ENCODE peak calls at places on chromosomes 12 and 14, in six cellular contexts. One of them, this sample, is unnamed.

GRCh38 chr12:92244036-92244435 is 98.4 kb upstream of the BTG1 start:
- DNase-seq in H7: no peak
- DNase-seq in left ventricle myocardium inferior: no peak
- DNase-seq in SJCRH30: no peak
- DNase-seq in ovary: peak; percentile 29
- DNase-seq in stomach: no peak
- DNase-seq in this sample: no peak

GRCh38 chr12:104177663-104178501 is 37.7 kb upstream of the TXNRD1 start:
- DNase-seq in H7: no peak
- DNase-seq in left ventricle myocardium inferior: peak; percentile 71
- DNase-seq in SJCRH30: peak; percentile 20
- DNase-seq in ovary: peak; percentile 68
- DNase-seq in stomach: peak; percentile 38
- DNase-seq in this sample: no peak

GRCh38 chr12:122052285-122052684 is 26.3 kb upstream of the MLXIP start:
- DNase-seq in H7: no peak
- DNase-seq in left ventricle myocardium inferior: no peak
- DNase-seq in SJCRH30: no peak
- DNase-seq in ovary: no peak
- DNase-seq in stomach: no peak
- DNase-seq in this sample: no peak

GRCh38 chr12:28463396-28463795 is 273.1 kb downstream of the CCDC91 start:
- DNase-seq in H7: no peak
- DNase-seq in left ventricle myocardium inferior: no peak
- DNase-seq in SJCRH30: no peak
- DNase-seq in ovary: no peak
- DNase-seq in stomach: no peak
- DNase-seq in this sample: no peak

GRCh38 chr12:98591209-98591608 is 2.3 kb upstream of the SLC25A3 start:
- DNase-seq in H7: no peak
- DNase-seq in left ventricle myocardium inferior: no peak
- DNase-seq in SJCRH30: peak; percentile 17
- DNase-seq in ovary: no peak
- DNase-seq in stomach: no peak
- DNase-seq in this sample: no peak

GRCh38 chr14:75232597-75232996 is 46.0 kb upstream of the FOS start:
- DNase-seq in H7: no peak
- DNase-seq in left ventricle myocardium inferior: no peak
- DNase-seq in SJCRH30: no peak
- DNase-seq in ovary: no peak
- DNase-seq in stomach: no peak
- DNase-seq in this sample: no peak

GRCh38 chr14:69539631-69540410 is 34.9 kb downstream of the CCDC177 start:
- DNase-seq in H7: no peak
- DNase-seq in left ventricle myocardium inferior: no peak
- DNase-seq in SJCRH30: no peak
- DNase-seq in ovary: no peak
- DNase-seq in stomach: peak; percentile 31
- DNase-seq in this sample: no peak

GRCh38 chr14:34583525-34583924 is 44.0 kb upstream of the EAPP start:
- DNase-seq in H7: no peak
- DNase-seq in left ventricle myocardium inferior: no peak
- DNase-seq in SJCRH30: no peak
- DNase-seq in ovary: no peak
- DNase-seq in stomach: peak; percentile 10
- DNase-seq in this sample: no peak

GRCh38 chr14:50339178-50339804 is 27.2 kb downstream of the DMAC2L start:
- DNase-seq in H7: no peak
- DNase-seq in left ventricle myocardium inferior: no peak
- DNase-seq in SJCRH30: no peak
- DNase-seq in ovary: no peak
- DNase-seq in stomach: no peak
- DNase-seq in this sample: no peak

GRCh38 chr14:61368061-61368710 is 46.8 kb downstream of the PRKCH start:
- DNase-seq in H7: no peak
- DNase-seq in left ventricle myocardium inferior: no peak
- DNase-seq in SJCRH30: no peak
- DNase-seq in ovary: no peak
- DNase-seq in stomach: no peak
- DNase-seq in this sample: no peak

GRCh38 chr12:116650062-116650461 is 87.8 kb downstream of the SPRING1 start:
- DNase-seq in H7: no peak
- DNase-seq in left ventricle myocardium inferior: no peak
- DNase-seq in SJCRH30: no peak
- DNase-seq in ovary: no peak
- DNase-seq in stomach: no peak
- DNase-seq in this sample: no peak

GRCh38 chr12:6635856-6636521 is at the start of gene LPAR5:
- DNase-seq in H7: peak; percentile 73
- DNase-seq in left ventricle myocardium inferior: no peak
- DNase-seq in SJCRH30: no peak
- DNase-seq in ovary: no peak
- DNase-seq in stomach: peak; percentile 78
- DNase-seq in this sample: no peak

GRCh38 chr12:85794551-85794950 is 41.7 kb downstream of the RASSF9 start:
- DNase-seq in H7: no peak
- DNase-seq in left ventricle myocardium inferior: no peak
- DNase-seq in SJCRH30: no peak
- DNase-seq in ovary: no peak
- DNase-seq in stomach: no peak
- DNase-seq in this sample: no peak

GRCh38 chr12:65956056-65956738 is 131.9 kb downstream of the HMGA2 start:
- DNase-seq in H7: no peak
- DNase-seq in left ventricle myocardium inferior: no peak
- DNase-seq in SJCRH30: peak; percentile 26
- DNase-seq in ovary: no peak
- DNase-seq in stomach: no peak
- DNase-seq in this sample: no peak

GRCh38 chr14:98198385-98198784 is 1073.6 kb downstream of the BCL11B start:
- DNase-seq in H7: no peak
- DNase-seq in left ventricle myocardium inferior: no peak
- DNase-seq in SJCRH30: no peak
- DNase-seq in ovary: no peak
- DNase-seq in stomach: no peak
- DNase-seq in this sample: no peak

GRCh38 chr14:25836647-25837046 is 761.2 kb downstream of the NOVA1 start:
- DNase-seq in H7: no peak
- DNase-seq in left ventricle myocardium inferior: no peak
- DNase-seq in SJCRH30: no peak
- DNase-seq in ovary: no peak
- DNase-seq in stomach: no peak
- DNase-seq in this sample: no peak

GRCh38 chr14:54338696-54339317 is 58.0 kb upstream of the CDKN3 start:
- DNase-seq in H7: no peak
- DNase-seq in left ventricle myocardium inferior: no peak
- DNase-seq in SJCRH30: peak; percentile 19
- DNase-seq in ovary: no peak
- DNase-seq in stomach: no peak
- DNase-seq in this sample: no peak

GRCh38 chr12:51122844-51123243 is 39.4 kb upstream of the CSRNP2 start:
- DNase-seq in H7: no peak
- DNase-seq in left ventricle myocardium inferior: no peak
- DNase-seq in SJCRH30: no peak
- DNase-seq in ovary: no peak
- DNase-seq in stomach: no peak
- DNase-seq in this sample: no peak

GRCh38 chr12:81329088-81329487 is 251.2 kb downstream of the ACSS3 start:
- DNase-seq in H7: no peak
- DNase-seq in left ventricle myocardium inferior: no peak
- DNase-seq in SJCRH30: no peak
- DNase-seq in ovary: no peak
- DNase-seq in stomach: no peak
- DNase-seq in this sample: no peak

GRCh38 chr12:57069522-57069921 is 9.1 kb downstream of the NEMP1 start:
- DNase-seq in H7: peak; percentile 69
- DNase-seq in left ventricle myocardium inferior: no peak
- DNase-seq in SJCRH30: peak; percentile 92
- DNase-seq in ovary: peak; percentile 55
- DNase-seq in stomach: peak; percentile 60
- DNase-seq in this sample: peak; percentile 50

GRCh38 chr12:89069431-89069830 is 282.9 kb downstream of the DUSP6 start:
- DNase-seq in H7: no peak
- DNase-seq in left ventricle myocardium inferior: no peak
- DNase-seq in SJCRH30: no peak
- DNase-seq in ovary: no peak
- DNase-seq in stomach: no peak
- DNase-seq in this sample: no peak

GRCh38 chr14:29913550-29913949 is 14.1 kb downstream of the PRKD1 start:
- DNase-seq in H7: no peak
- DNase-seq in left ventricle myocardium inferior: no peak
- DNase-seq in SJCRH30: no peak
- DNase-seq in ovary: no peak
- DNase-seq in stomach: no peak
- DNase-seq in this sample: no peak

GRCh38 chr12:52631676-52632459 is 13.5 kb upstream of the KRT73 start:
- DNase-seq in H7: no peak
- DNase-seq in left ventricle myocardium inferior: no peak
- DNase-seq in SJCRH30: no peak
- DNase-seq in ovary: no peak
- DNase-seq in stomach: no peak
- DNase-seq in this sample: no peak

GRCh38 chr14:33917664-33918063 is 33.2 kb downstream of the EGLN3 start:
- DNase-seq in H7: no peak
- DNase-seq in left ventricle myocardium inferior: no peak
- DNase-seq in SJCRH30: no peak
- DNase-seq in ovary: no peak
- DNase-seq in stomach: no peak
- DNase-seq in this sample: no peak

GRCh38 chr14:68278568-68279436 is 459.2 kb downstream of the RAD51B start:
- DNase-seq in H7: no peak
- DNase-seq in left ventricle myocardium inferior: no peak
- DNase-seq in SJCRH30: no peak
- DNase-seq in ovary: no peak
- DNase-seq in stomach: no peak
- DNase-seq in this sample: no peak
- H3K4me3 ChIP-seq in H7: no peak overlapping the region
- H3K4me3 ChIP-seq in left ventricle myocardium inferior: no peak overlapping the region
- H3K4me3 ChIP-seq in SJCRH30: no peak overlapping the region
- H3K4me3 ChIP-seq in ovary: no peak overlapping the region
- H3K4me3 ChIP-seq in stomach: no peak overlapping the region
- H3K4me3 ChIP-seq in this sample: no peak overlapping the region

GRCh38 chr12:114689075-114689994 is 5.4 kb upstream of the TBX3 start:
- DNase-seq in H7: no peak
- DNase-seq in left ventricle myocardium inferior: no peak
- DNase-seq in SJCRH30: no peak
- DNase-seq in ovary: no peak
- DNase-seq in stomach: no peak
- DNase-seq in this sample: no peak
- H3K27me3 ChIP-seq in H7: peaks cover 98% of the 10 kb centered on the region
- H3K27me3 ChIP-seq in left ventricle myocardium inferior: peaks cover 95% of the 10 kb centered on the region
- H3K27me3 ChIP-seq in SJCRH30: no peaks in the 10 kb centered on the region
- H3K27me3 ChIP-seq in ovary: no peaks in the 10 kb centered on the region
- H3K27me3 ChIP-seq in stomach: peaks cover 100% of the 10 kb centered on the region
- H3K27me3 ChIP-seq in this sample: peaks cover 100% of the 10 kb centered on the region

DNA sequence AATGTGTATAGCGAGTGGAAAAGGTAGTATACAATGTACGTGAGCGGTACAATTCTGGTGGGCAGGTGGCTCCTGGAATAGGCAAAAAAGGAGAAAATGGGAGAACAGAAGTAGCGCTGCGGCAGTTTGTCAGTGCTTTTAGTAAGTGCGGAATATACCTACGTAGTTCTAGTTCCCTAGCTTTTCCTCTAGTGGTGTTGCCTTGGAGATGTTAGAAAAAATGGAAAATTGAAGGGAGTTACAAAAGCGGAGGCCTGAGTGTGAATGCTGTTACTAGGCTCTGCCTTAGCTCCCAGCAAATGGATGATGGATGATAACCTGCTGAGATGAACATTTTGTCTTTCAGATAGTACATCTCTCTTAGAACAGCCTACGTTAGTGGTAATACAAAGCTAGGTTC is 1.1 kb downstream of the TTC8 start:
- DNase-seq in H7: peak; percentile 10
- DNase-seq in left ventricle myocardium inferior: no peak
- DNase-seq in SJCRH30: no peak
- DNase-seq in ovary: no peak
- DNase-seq in stomach: no peak
- DNase-seq in this sample: no peak
- H3K4me3 ChIP-seq in H7: peak overlapping the region; percentile 81
- H3K4me3 ChIP-seq in left ventricle myocardium inferior: peak overlapping the region; percentile 88
- H3K4me3 ChIP-seq in SJCRH30: peak overlapping the region; percentile 64
- H3K4me3 ChIP-seq in ovary: peak overlapping the region; percentile 69
- H3K4me3 ChIP-seq in stomach: peak overlapping the region; percentile 69
- H3K4me3 ChIP-seq in this sample: peak overlapping the region; percentile 77

GRCh38 chr12:8562310-8562709 is 21.6 kb upstream of the CLEC4E start:
- DNase-seq in H7: no peak
- DNase-seq in left ventricle myocardium inferior: no peak
- DNase-seq in SJCRH30: no peak
- DNase-seq in ovary: no peak
- DNase-seq in stomach: no peak
- DNase-seq in this sample: no peak
- H3K27me3 ChIP-seq in H7: no peaks in the 10 kb centered on the region
- H3K27me3 ChIP-seq in left ventricle myocardium inferior: no peaks in the 10 kb centered on the region
- H3K27me3 ChIP-seq in SJCRH30: no peaks in the 10 kb centered on the region
- H3K27me3 ChIP-seq in ovary: no peaks in the 10 kb centered on the region
- H3K27me3 ChIP-seq in stomach: no peaks in the 10 kb centered on the region
- H3K27me3 ChIP-seq in this sample: no peaks in the 10 kb centered on the region

GRCh38 chr12:83018063-83018462 is 331.4 kb downstream of the TMTC2 start:
- DNase-seq in H7: no peak
- DNase-seq in left ventricle myocardium inferior: no peak
- DNase-seq in SJCRH30: peak; percentile 69
- DNase-seq in ovary: no peak
- DNase-seq in stomach: no peak
- DNase-seq in this sample: no peak

GRCh38 chr12:83017001-83017400 is 330.3 kb downstream of the TMTC2 start:
- DNase-seq in H7: no peak
- DNase-seq in left ventricle myocardium inferior: no peak
- DNase-seq in SJCRH30: no peak
- DNase-seq in ovary: no peak
- DNase-seq in stomach: no peak
- DNase-seq in this sample: no peak

GRCh38 chr12:83015390-83016225 is 328.9 kb downstream of the TMTC2 start:
- DNase-seq in H7: no peak
- DNase-seq in left ventricle myocardium inferior: no peak
- DNase-seq in SJCRH30: no peak
- DNase-seq in ovary: peak; percentile 24
- DNase-seq in stomach: peak; percentile 79
- DNase-seq in this sample: no peak

DNA sequence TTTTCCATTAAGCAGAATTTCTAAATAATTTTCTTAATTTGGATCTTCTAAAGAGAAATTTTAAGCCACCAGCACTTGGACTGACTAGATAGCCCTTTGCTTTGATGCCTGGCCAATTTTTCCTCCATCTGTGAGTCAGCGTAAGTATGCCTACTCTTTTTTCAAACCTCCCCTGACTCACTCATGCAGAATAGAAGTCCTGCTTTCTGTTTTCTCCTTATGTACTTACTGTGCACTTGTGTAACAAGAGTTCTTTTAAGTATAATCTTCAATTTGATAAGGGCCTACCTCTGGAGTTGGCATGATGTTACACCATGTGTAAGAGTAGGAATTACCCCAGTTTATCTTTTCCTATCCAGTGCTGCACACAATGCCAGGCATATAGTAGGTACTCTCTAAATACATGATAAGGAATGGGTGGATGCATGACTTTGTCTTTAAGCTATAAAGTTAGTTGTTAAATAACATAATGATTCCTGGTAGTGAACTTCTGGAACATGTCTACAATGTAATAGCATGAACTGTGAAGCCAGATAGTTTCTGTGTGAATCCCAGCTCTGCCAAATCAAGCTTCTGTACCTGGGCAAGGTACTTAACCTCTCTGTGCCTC is 329.6 kb downstream of the TMTC2 start:
- DNase-seq in H7: no peak
- DNase-seq in left ventricle myocardium inferior: no peak
- DNase-seq in SJCRH30: no peak
- DNase-seq in ovary: peak; percentile 28
- DNase-seq in stomach: peak; percentile 44
- DNase-seq in this sample: peak; percentile 45
- H3K4me3 ChIP-seq in H7: no peak overlapping the region
- H3K4me3 ChIP-seq in left ventricle myocardium inferior: peak overlapping the region; percentile 41
- H3K4me3 ChIP-seq in SJCRH30: no peak overlapping the region
- H3K4me3 ChIP-seq in ovary: peak overlapping the region; percentile 23
- H3K4me3 ChIP-seq in stomach: peak overlapping the region; percentile 35
- H3K4me3 ChIP-seq in this sample: peak overlapping the region; percentile 17

This sample was measured in dorsolateral prefrontal cortex.